ENCODE peak calls at places on chromosomes 16 and 17, in five cellular contexts. Y is retina, P is NCI-H526, N is type B pancreatic cell, R is ovary. W is an unnamed sample.

GRCh38 chr17:14337596-14338079 is 36.8 kb downstream of the HS3ST3B1 start:
- DNase-seq in R (no peak), N (no peak), P (no peak), Y (no peak), W (no peak)

GRCh38 chr17:68053237-68054030 is 17.9 kb downstream of the KPNA2 start:
- DNase-seq in R (no peak), N (no peak), P (no peak), Y (no peak), W (peak)

GRCh38 chr17:57391857-57392256 is 135.5 kb downstream of the MSI2 start:
- DNase-seq in P (no peak), R (no peak), Y (no peak), N (no peak), W (no peak)

GRCh38 chr17:17689312-17689711 is 8.1 kb downstream of the RAI1 start:
- DNase-seq in R (no peak), P (no peak), Y (no peak), N (no peak), W (no peak)

GRCh38 chr17:58414596-58414997 is 2.7 kb downstream of the RNF43 start:
- DNase-seq in Y (no peak), P (peak), R (no peak), N (no peak), W (no peak)

GRCh38 chr17:56203430-56203829 is 50.2 kb downstream of the ANKFN1 start:
- DNase-seq in Y (no peak), R (no peak), P (no peak), N (no peak), W (no peak)

GRCh38 chr16:87213536-87213935 is 103.7 kb downstream of the C16orf95 start:
- DNase-seq in R (no peak), P (no peak), N (no peak), Y (no peak), W (no peak)

GRCh38 chr16:59783191-59783590 is 1049.1 kb upstream of the GOT2 start:
- DNase-seq in N (no peak), R (no peak), Y (no peak), P (no peak), W (no peak)

GRCh38 chr16:3646348-3646920 is 8.1 kb upstream of the DNASE1 start:
- DNase-seq in P (peak), R (no peak), Y (no peak), N (peak), W (no peak)

GRCh38 chr17:1423456-1424135 is 23.6 kb upstream of the YWHAE start:
- DNase-seq in P (no peak), N (no peak), Y (no peak), R (no peak), W (no peak)

GRCh38 chr16:66639091-66639885 is 34.8 kb downstream of the CMTM3 start:
- DNase-seq in R (no peak), P (no peak), Y (no peak), N (no peak), W (no peak)

GRCh38 chr16:27402964-27403600 is 1.1 kb downstream of the IL21R start:
- DNase-seq in N (no peak), P (no peak), Y (no peak), R (no peak), W (no peak)

GRCh38 chr16:27703545-27703944 is 153.6 kb downstream of the KATNIP start:
- DNase-seq in N (no peak), Y (peak), R (no peak), P (no peak), W (no peak)

GRCh38 chr17:27538156-27538955 is 82.1 kb downstream of the KSR1 start:
- DNase-seq in R (no peak), N (no peak), P (no peak), Y (no peak), W (no peak)

GRCh38 chr16:75559002-75559401 is 3.0 kb upstream of the TMEM231 start:
- DNase-seq in Y (no peak), R (no peak), N (no peak), P (no peak), W (no peak)

GRCh38 chr17:34306466-34306865 is 12.8 kb upstream of the CCL8 start:
- DNase-seq in N (no peak), R (no peak), P (peak), Y (no peak), W (no peak)

GRCh38 chr17:12648498-12648897 is 17.2 kb upstream of the MYOCD start:
- DNase-seq in R (no peak), P (no peak), Y (no peak), N (no peak), W (no peak)

GRCh38 chr16:4882633-4883285 is 35.5 kb downstream of the UBN1 start:
- DNase-seq in N (no peak), P (no peak), Y (no peak), R (no peak), W (no peak)

GRCh38 chr16:15950167-15950854 is 895 bp downstream of the ABCC1 start:
- DNase-seq in R (peak), P (peak), Y (peak), N (no peak), W (no peak)

GRCh38 chr16:66641387-66641786 is 36.9 kb downstream of the CMTM3 start:
- DNase-seq in N (no peak), Y (no peak), P (no peak), R (no peak), W (no peak)

GRCh38 chr16:29182501-29182900 is 197.6 kb downstream of the LAT start:
- DNase-seq in R (no peak), P (no peak), N (no peak), Y (no peak), W (peak)

GRCh38 chr17:39098474-39099090 is 52.9 kb downstream of the PLXDC1 start:
- DNase-seq in R (peak), N (no peak), P (no peak), Y (no peak), W (no peak)

GRCh38 chr17:82177276-82177675 is 35.4 kb downstream of the CCDC57 start:
- DNase-seq in N (no peak), P (no peak), Y (no peak), R (no peak), W (no peak)

GRCh38 chr17:75876938-75877751 is 1.2 kb downstream of the TRIM47 start:
- DNase-seq in Y (peak), N (no peak), R (peak), P (no peak), W (peak)

GRCh38 chr16:81291117-81291516 is 23.6 kb upstream of the GAN start:
- DNase-seq in R (no peak), P (no peak), N (no peak), Y (no peak), W (no peak)

GRCh38 chr17:45432405-45433113 is at the start of gene ARHGAP27:
- DNase-seq in N (no peak), P (peak), R (no peak), Y (peak), W (peak)

GRCh38 chr17:37417852-37418251 is 11.2 kb downstream of the TADA2A start:
- DNase-seq in P (no peak), R (no peak), Y (no peak), N (no peak), W (no peak)

GRCh38 chr16:30005341-30006094 is 5.3 kb downstream of the DOC2A start:
- DNase-seq in N (no peak), R (no peak), P (peak), Y (peak), W (peak)

GRCh38 chr17:68441064-68441770 is 16.1 kb downstream of the WIPI1 start:
- DNase-seq in P (no peak), N (no peak), R (no peak), Y (no peak), W (no peak)

GRCh38 chr16:17499223-17499902 is 28.6 kb upstream of the XYLT1 start:
- DNase-seq in P (no peak), R (no peak), Y (peak), N (no peak), W (no peak)

GRCh38 chr16:81296631-81297030 is 18.1 kb upstream of the GAN start:
- DNase-seq in P (no peak), N (no peak), Y (no peak), R (no peak), W (no peak)

GRCh38 chr17:29138991-29139682 is 41.1 kb downstream of the MYO18A start:
- DNase-seq in Y (no peak), R (no peak), P (peak), N (no peak), W (peak)

GRCh38 chr16:4376820-4377572 is 5.3 kb downstream of the VASN start:
- DNase-seq in R (no peak), Y (no peak), P (no peak), N (no peak), W (peak)

GRCh38 chr16:87145181-87146176 is 171.7 kb downstream of the C16orf95 start:
- DNase-seq in R (no peak), N (no peak), Y (no peak), P (no peak), W (no peak)

GRCh38 chr17:10295728-10296343 is 77.0 kb downstream of the MYH13 start:
- DNase-seq in N (no peak), P (peak), R (no peak), Y (peak), W (peak)